ENCODE peak calls at places on chromosomes 13 and 19, in four cellular contexts. J is activated T-helper 1 cell treated with Interleukin-2 at 50 U/mL for 16 hours; E is kidney epithelial cell; L is naive thymus-derived CD8-positive, alpha-beta T cell. O is an unnamed sample.

GRCh38 chr19:17762505-17763229 is 11.4 kb downstream of the FCHO1 start:
- DNase-seq in E (no peak), J (no peak), L (no peak), O (no peak)

GRCh38 chr19:30690935-30691505 is 318.8 kb downstream of the ZNF536 start:
- DNase-seq in J (no peak), E (no peak), L (no peak), O (no peak)

GRCh38 chr13:72952529-72953141 is 106.2 kb upstream of the KLF5 start:
- DNase-seq in J (no peak), E (no peak), L (no peak), O (no peak)

GRCh38 chr13:109145631-109146030 is 516.2 kb downstream of the MYO16 start:
- DNase-seq in J (no peak), L (no peak), E (no peak), O (no peak)

GRCh38 chr19:33868821-33869412 is 72.2 kb downstream of the KCTD15 start:
- DNase-seq in E (no peak), J (no peak), L (no peak), O (peak)

GRCh38 chr13:25930655-25931054 is 121.2 kb downstream of the SHISA2 start:
- DNase-seq in J (no peak), E (no peak), L (no peak), O (no peak)

GRCh38 chr19:23403024-23403423 is 7.8 kb upstream of the ZNF91 start:
- DNase-seq in J (no peak), L (no peak), E (no peak), O (no peak)

GRCh38 chr19:6536138-6536671 is 5.4 kb downstream of the TNFSF9 start:
- DNase-seq in L (peak), J (peak), E (no peak), O (peak)

GRCh38 chr19:34655651-34656050 is 21.3 kb downstream of the SCGB2B2 start:
- DNase-seq in E (no peak), L (no peak), J (no peak), O (no peak)

GRCh38 chr19:3233831-3234230 is 9.4 kb downstream of the CELF5 start:
- DNase-seq in J (no peak), E (no peak), L (no peak), O (no peak)

GRCh38 chr13:75326173-75327131 is 155.5 kb downstream of the TBC1D4 start:
- DNase-seq in E (no peak), L (peak), J (peak), O (no peak)

GRCh38 chr13:79973533-79973963 is 367.4 kb downstream of the SPRY2 start:
- DNase-seq in J (no peak), E (no peak), L (no peak), O (no peak)

GRCh38 chr13:23796546-23796945 is 92.7 kb downstream of the MIPEP start:
- DNase-seq in L (no peak), J (no peak), E (peak), O (no peak)

O was measured in keratinocyte.